ENCODE peak calls at places on chromosomes 11 and 22, in five cellular contexts. H is mammary epithelial cell; K is bronchial epithelial cell; A is lower lobe of right lung; N is CD4-positive, CD25-positive, alpha-beta regulatory T cell. W is an unnamed sample.

GRCh38 chr11:75845324-75845723 is 30.3 kb downstream of the UVRAG start:
- DNase-seq in H (no peak), K (no peak), A (no peak), N (no peak), W (no peak)

GRCh38 chr11:6418958-6419611 is at the start of gene APBB1:
- DNase-seq in H (peak), K (no peak), A (peak), N (peak), W (peak)

GRCh38 chr22:41910599-41911291 is 4.1 kb downstream of the SHISA8 start:
- DNase-seq in H (no peak), K (no peak), A (no peak), N (peak), W (peak)

GRCh38 chr22:22941831-22942510 is 54.4 kb downstream of the IGLL5 start:
- DNase-seq in H (no peak), K (no peak), A (no peak), N (no peak), W (no peak)

GRCh38 chr11:40149721-40150120 is 1309.7 kb downstream of the LRRC4C start:
- DNase-seq in H (peak), K (peak), A (no peak), N (no peak), W (no peak)

GRCh38 chr11:116232364-116232801 is 540.4 kb downstream of the BUD13 start:
- DNase-seq in H (no peak), K (no peak), A (no peak), N (no peak), W (no peak)

GRCh38 chr22:46043816-46044717 is 67.1 kb upstream of the WNT7B start:
- DNase-seq in H (peak), K (no peak), A (peak), N (peak), W (peak)

GRCh38 chr22:44683237-44683636 is 18.8 kb upstream of the PRR5 start:
- DNase-seq in H (no peak), K (no peak), A (no peak), N (no peak), W (no peak)

GRCh38 chr22:50264104-50264745 is 2.7 kb upstream of the MAPK12 start:
- DNase-seq in H (no peak), K (no peak), A (no peak), N (no peak), W (no peak)

GRCh38 chr22:50701076-50701419 is 28.4 kb downstream of the SHANK3 start:
- DNase-seq in H (no peak), K (no peak), A (no peak), N (no peak), W (no peak)

GRCh38 chr22:49448546-49448945 is 379.1 kb downstream of the BRD1 start:
- DNase-seq in H (no peak), K (no peak), A (no peak), N (no peak), W (no peak)

GRCh38 chr11:31643831-31644230 is 134.3 kb downstream of the ELP4 start:
- DNase-seq in H (no peak), K (peak), A (no peak), N (no peak), W (no peak)

GRCh38 chr11:70210051-70210501 is 7.0 kb downstream of the FADD start:
- DNase-seq in H (peak), K (no peak), A (no peak), N (no peak), W (no peak)

GRCh38 chr22:29748248-29748893 is 18.4 kb downstream of the ZMAT5 start:
- DNase-seq in H (no peak), K (peak), A (no peak), N (no peak), W (no peak)

GRCh38 chr11:44031549-44031948 is 16.2 kb upstream of the ACCSL start:
- DNase-seq in H (no peak), K (no peak), A (no peak), N (no peak), W (no peak)

GRCh38 chr22:44451016-44451415 is 47.0 kb downstream of the RTL6 start:
- DNase-seq in H (no peak), K (no peak), A (no peak), N (no peak), W (no peak)

GRCh38 chr22:49997932-49998717 is 14.4 kb downstream of the IL17REL start:
- DNase-seq in H (no peak), K (no peak), A (peak), N (no peak), W (no peak)

GRCh38 chr11:2990617-2991476 is 1.3 kb downstream of the NAP1L4 start:
- DNase-seq in H (peak), K (peak), A (no peak), N (peak), W (peak)

GRCh38 chr11:2991477-2992233 is 474 bp downstream of the NAP1L4 start:
- DNase-seq in H (peak), K (no peak), A (no peak), N (no peak), W (no peak)

GRCh38 chr11:2994336-2994730 is 2.2 kb upstream of the NAP1L4 start:
- DNase-seq in H (no peak), K (no peak), A (no peak), N (no peak), W (no peak)

GRCh38 chr11:2992234-2992999 is at the start of gene NAP1L4:
- DNase-seq in H (peak), K (peak), A (peak), N (peak), W (peak)

DNA sequence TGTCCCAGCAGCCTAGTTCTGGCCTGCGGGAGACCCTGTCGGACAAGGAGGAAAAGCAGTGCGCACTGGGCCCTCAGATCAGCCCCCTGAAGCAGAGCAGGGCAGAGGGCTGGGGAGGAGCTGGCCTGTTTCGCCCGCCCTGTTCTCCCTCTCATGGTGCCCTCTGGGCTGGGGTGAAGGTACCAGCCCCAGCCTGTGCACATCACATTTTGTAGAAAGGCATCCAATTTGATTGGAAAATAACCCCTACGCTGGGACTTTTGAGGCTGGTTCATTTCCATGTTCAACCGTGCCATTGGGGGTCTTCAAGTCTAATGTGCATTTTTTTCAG is 836 bp upstream of the NAP1L4 start:
- DNase-seq in H (no peak), K (no peak), A (no peak), N (no peak), W (no peak)
- H3K4me3 ChIP-seq in H (peak), K (peak), A (peak), N (no peak), W (peak)

GRCh38 chr11:114031599-114032320 is 27.8 kb upstream of the ZBTB16 start:
- DNase-seq in H (no peak), K (no peak), A (peak), N (no peak), W (no peak)
- H3K4me3 ChIP-seq in H (no peak), K (no peak), A (no peak), N (no peak), W (no peak)

DNA sequence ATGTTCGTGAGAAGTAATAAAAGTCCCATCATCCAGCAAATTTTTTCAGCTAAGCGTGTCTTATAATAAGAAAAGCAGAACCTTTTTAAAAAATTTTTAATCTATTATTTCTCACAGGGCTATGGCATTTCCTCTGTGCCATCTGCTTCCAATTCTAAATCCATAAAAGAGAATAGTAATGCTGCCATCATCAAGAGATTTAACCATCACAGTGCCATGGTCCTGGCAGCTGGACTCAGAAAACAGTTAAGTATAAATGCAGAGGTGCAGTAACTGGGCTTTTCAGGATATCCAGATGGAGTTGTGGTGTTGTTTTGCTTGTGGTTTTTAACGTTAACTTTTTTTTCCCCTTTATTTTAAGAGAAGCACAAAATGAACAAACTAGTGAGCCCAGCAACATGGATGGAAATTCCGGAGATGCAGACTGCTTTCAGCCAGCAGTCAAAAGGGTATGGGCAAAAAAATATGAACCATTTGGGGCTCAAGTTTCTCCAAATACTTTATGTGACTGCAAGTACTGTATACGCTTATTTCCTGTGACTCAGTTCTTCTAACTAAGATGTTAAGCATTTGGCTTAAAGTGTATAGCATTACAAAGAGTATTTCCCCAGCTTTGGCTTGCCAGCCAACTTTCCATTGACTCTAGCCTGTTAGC is 25.2 kb downstream of the GTF2H1 start:
- DNase-seq in H (no peak), K (peak), A (no peak), N (no peak), W (no peak)
- H3K4me3 ChIP-seq in H (no peak), K (no peak), A (no peak), N (no peak), W (no peak)

GRCh38 chr11:63762662-63763505 is 5.7 kb downstream of the ZFTA start:
- DNase-seq in H (no peak), K (no peak), A (no peak), N (no peak), W (no peak)
- H3K4me3 ChIP-seq in H (no peak), K (peak), A (peak), N (no peak), W (no peak)

GRCh38 chr11:64747961-64748715 is 4.2 kb upstream of the RASGRP2 start:
- DNase-seq in H (peak), K (peak), A (no peak), N (no peak), W (no peak)

GRCh38 chr11:64751580-64751979 is 7.6 kb upstream of the RASGRP2 start:
- DNase-seq in H (no peak), K (no peak), A (no peak), N (no peak), W (no peak)

GRCh38 chr11:64752106-64752970 is 7.4 kb downstream of the PYGM start:
- DNase-seq in H (no peak), K (no peak), A (no peak), N (no peak), W (peak)

GRCh38 chr11:64751136-64751535 is 7.2 kb upstream of the RASGRP2 start:
- DNase-seq in H (no peak), K (no peak), A (no peak), N (no peak), W (no peak)

DNA sequence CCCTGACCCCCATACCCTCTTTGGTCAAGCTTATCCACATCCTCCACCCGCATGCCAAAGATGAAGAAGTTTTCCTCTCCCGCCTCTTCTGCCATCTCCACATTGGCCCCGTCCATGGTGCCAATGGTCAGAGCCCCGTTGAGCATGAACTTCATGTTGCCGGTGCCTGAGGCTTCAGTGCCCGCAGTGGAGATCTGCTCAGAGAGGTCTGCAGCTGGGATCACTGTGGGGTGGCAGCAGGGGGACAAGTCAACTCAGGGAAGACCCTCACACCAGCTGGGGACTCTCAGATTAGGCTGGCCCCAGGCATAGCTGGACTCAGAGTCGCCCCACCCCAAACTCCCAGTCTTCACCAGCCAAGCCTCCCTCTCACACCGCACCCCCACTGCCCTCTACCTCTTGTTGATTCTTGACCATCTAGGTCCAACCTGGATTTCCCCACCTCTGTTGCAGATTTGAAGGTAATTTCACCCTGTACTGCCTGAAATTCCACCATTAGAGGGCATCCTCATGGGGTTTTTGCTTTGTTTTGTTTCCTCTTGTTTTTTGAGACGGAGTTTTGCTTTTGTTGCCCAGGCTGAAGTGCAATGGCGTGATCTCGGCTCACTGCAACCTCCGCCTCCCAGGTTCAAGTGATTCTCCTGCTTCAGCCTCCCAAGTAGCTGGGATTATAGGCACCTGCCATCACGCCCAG is 6.6 kb upstream of the RASGRP2 start:
- DNase-seq in H (no peak), K (no peak), A (no peak), N (no peak), W (no peak)
- H3K4me3 ChIP-seq in H (no peak), K (no peak), A (no peak), N (no peak), W (no peak)

DNA sequence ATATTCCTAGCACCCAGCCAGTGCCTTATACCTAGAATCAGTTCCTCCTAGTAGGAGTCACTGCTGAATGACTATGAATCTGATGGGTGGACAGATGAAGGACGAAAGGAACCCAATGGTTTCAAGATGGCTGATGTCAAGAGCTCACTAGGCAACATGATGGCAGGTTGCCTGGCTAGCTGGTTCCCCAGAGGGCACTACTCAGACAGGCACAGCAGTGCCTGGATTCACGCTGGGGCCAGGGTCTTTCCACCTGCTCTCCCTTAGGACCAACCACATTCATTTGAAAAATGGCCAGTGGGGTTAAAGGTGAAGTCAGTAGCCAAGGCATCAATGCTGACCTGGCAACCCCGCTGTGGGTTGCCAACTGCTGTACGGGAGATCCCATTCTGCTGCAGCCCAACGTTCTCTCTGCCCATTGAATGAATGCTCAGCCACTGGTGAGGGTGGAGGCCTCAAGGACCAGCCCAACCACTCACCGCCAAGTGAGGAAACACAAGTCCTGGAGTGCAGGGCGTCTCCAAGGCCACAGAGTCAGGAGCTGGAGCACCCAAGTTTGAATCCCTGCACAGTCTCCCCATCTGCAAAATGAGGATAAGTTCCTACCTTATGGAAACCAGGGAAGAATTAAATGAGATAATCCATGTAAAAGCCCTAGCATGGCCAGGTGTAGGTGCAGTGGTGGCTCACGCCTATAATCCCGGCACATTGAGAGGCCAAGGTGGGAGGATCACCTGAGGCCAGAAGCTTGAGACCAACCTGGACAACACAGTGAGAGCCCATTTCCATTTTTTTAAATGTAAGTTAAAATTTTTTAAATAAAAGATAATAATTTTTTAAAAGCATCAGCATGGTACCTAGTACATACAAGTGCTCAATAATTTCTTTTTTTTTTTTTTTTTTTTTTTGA is 12.4 kb downstream of the MYH9 start:
- DNase-seq in H (no peak), K (peak), A (peak), N (no peak), W (no peak)
- H3K4me3 ChIP-seq in H (no peak), K (no peak), A (no peak), N (peak), W (no peak)